ENCODE peak calls at places on chromosomes 12 and 14, in eight cellular contexts. E, R, C, A, O, Q, F and K are unnamed samples.

GRCh38 chr14:95531473-95531872 is 3.4 kb upstream of the GLRX5 start:
- DNase-seq in E (peak), R (no peak), C (no peak), A (peak), O (no peak), Q (no peak), F (no peak), K (no peak)

GRCh38 chr12:107318804-107319535 is 225.6 kb upstream of the CRY1 start:
- DNase-seq in E (peak), R (peak), C (no peak), A (peak), O (no peak), Q (no peak), F (no peak), K (no peak)

GRCh38 chr12:48925218-48925871 is at the start of gene FKBP11:
- DNase-seq in E (peak), R (peak), C (peak), A (peak), O (no peak), Q (no peak), F (peak), K (no peak)

GRCh38 chr14:105165134-105165704 is 3.4 kb downstream of the JAG2 start:
- DNase-seq in E (no peak), R (no peak), C (no peak), A (no peak), O (no peak), Q (no peak), F (no peak), K (no peak)

GRCh38 chr14:33646692-33647260 is 304.1 kb downstream of the EGLN3 start:
- DNase-seq in E (peak), R (no peak), C (no peak), A (peak), O (no peak), Q (no peak), F (no peak), K (no peak)

GRCh38 chr12:90790747-90791146 is 164.2 kb downstream of the CCER1 start:
- DNase-seq in E (no peak), R (no peak), C (no peak), A (no peak), O (no peak), Q (no peak), F (no peak), K (no peak)

GRCh38 chr12:124402281-124403066 is 107.6 kb downstream of the RFLNA start:
- DNase-seq in E (no peak), R (no peak), C (no peak), A (no peak), O (no peak), Q (no peak), F (no peak), K (no peak)

GRCh38 chr12:54357802-54358619 is 6.3 kb downstream of the GPR84 start:
- DNase-seq in E (no peak), R (peak), C (no peak), A (no peak), O (peak), Q (no peak), F (no peak), K (no peak)

GRCh38 chr12:110115675-110116074 is 8.5 kb upstream of the IFT81 start:
- DNase-seq in E (no peak), R (no peak), C (no peak), A (no peak), O (no peak), Q (no peak), F (no peak), K (no peak)

GRCh38 chr12:87444039-87444438 is 585.2 kb downstream of the C12orf50 start:
- DNase-seq in E (peak), R (no peak), C (no peak), A (no peak), O (no peak), Q (no peak), F (no peak), K (no peak)

GRCh38 chr14:61256826-61257468 is 24.2 kb downstream of the TMEM30B start:
- DNase-seq in E (no peak), R (no peak), C (no peak), A (no peak), O (no peak), Q (no peak), F (no peak), K (no peak)